ENCODE peak calls at places on chromosomes 4 and X, in ten cellular contexts. One of them, this sample, is unnamed.

GRCh38 chr4:17723648-17724047 is 57.8 kb downstream of the FAM184B start:
- DNase-seq in breast epithelium: no peak
- DNase-seq in hepatocyte: no peak
- DNase-seq in GF-D8: no peak
- DNase-seq in ACHN: no peak
- DNase-seq in head of caudate nucleus: no peak
- DNase-seq in dermis microvascular lymphatic vessel endothelial cell: no peak
- DNase-seq in Daoy: no peak
- DNase-seq in skeletal muscle cell: no peak
- DNase-seq in choroid plexus epithelial cell: no peak
- DNase-seq in this sample: no peak

GRCh38 chrX:104330966-104331365 is 76.2 kb upstream of the ESX1 start:
- DNase-seq in breast epithelium: no peak
- DNase-seq in hepatocyte: no peak
- DNase-seq in GF-D8: no peak
- DNase-seq in ACHN: peak
- DNase-seq in head of caudate nucleus: no peak
- DNase-seq in dermis microvascular lymphatic vessel endothelial cell: no peak
- DNase-seq in Daoy: peak
- DNase-seq in skeletal muscle cell: peak
- DNase-seq in choroid plexus epithelial cell: peak
- DNase-seq in this sample: no peak

GRCh38 chrX:150459168-150459567 is 96.1 kb downstream of the MAMLD1 start:
- DNase-seq in breast epithelium: no peak
- DNase-seq in hepatocyte: no peak
- DNase-seq in GF-D8: no peak
- DNase-seq in ACHN: no peak
- DNase-seq in head of caudate nucleus: no peak
- DNase-seq in dermis microvascular lymphatic vessel endothelial cell: no peak
- DNase-seq in Daoy: no peak
- DNase-seq in skeletal muscle cell: no peak
- DNase-seq in choroid plexus epithelial cell: no peak
- DNase-seq in this sample: no peak

GRCh38 chr4:163565228-163566040 is 70.9 kb downstream of the TMA16 start:
- DNase-seq in breast epithelium: no peak
- DNase-seq in hepatocyte: no peak
- DNase-seq in GF-D8: no peak
- DNase-seq in ACHN: no peak
- DNase-seq in head of caudate nucleus: no peak
- DNase-seq in dermis microvascular lymphatic vessel endothelial cell: no peak
- DNase-seq in Daoy: no peak
- DNase-seq in skeletal muscle cell: no peak
- DNase-seq in choroid plexus epithelial cell: no peak
- DNase-seq in this sample: no peak

GRCh38 chrX:51743179-51743957 is at the start of gene GSPT2:
- DNase-seq in breast epithelium: peak
- DNase-seq in hepatocyte: peak
- DNase-seq in GF-D8: no peak
- DNase-seq in ACHN: peak
- DNase-seq in head of caudate nucleus: peak
- DNase-seq in dermis microvascular lymphatic vessel endothelial cell: peak
- DNase-seq in Daoy: peak
- DNase-seq in skeletal muscle cell: peak
- DNase-seq in choroid plexus epithelial cell: peak
- DNase-seq in this sample: peak

GRCh38 chrX:56766554-56767412 is 37.7 kb downstream of the NBDY start:
- DNase-seq in breast epithelium: peak
- DNase-seq in hepatocyte: no peak
- DNase-seq in GF-D8: no peak
- DNase-seq in ACHN: no peak
- DNase-seq in head of caudate nucleus: no peak
- DNase-seq in dermis microvascular lymphatic vessel endothelial cell: no peak
- DNase-seq in Daoy: no peak
- DNase-seq in skeletal muscle cell: no peak
- DNase-seq in choroid plexus epithelial cell: peak
- DNase-seq in this sample: peak

GRCh38 chr4:165343353-165344191 is 16.1 kb downstream of the MSMO1 start:
- DNase-seq in breast epithelium: no peak
- DNase-seq in hepatocyte: peak
- DNase-seq in GF-D8: no peak
- DNase-seq in ACHN: peak
- DNase-seq in head of caudate nucleus: peak
- DNase-seq in dermis microvascular lymphatic vessel endothelial cell: peak
- DNase-seq in Daoy: no peak
- DNase-seq in skeletal muscle cell: no peak
- DNase-seq in choroid plexus epithelial cell: no peak
- DNase-seq in this sample: no peak

GRCh38 chr4:8783736-8784135 is 87.9 kb downstream of the HMX1 start:
- DNase-seq in breast epithelium: no peak
- DNase-seq in hepatocyte: no peak
- DNase-seq in GF-D8: no peak
- DNase-seq in ACHN: no peak
- DNase-seq in head of caudate nucleus: no peak
- DNase-seq in dermis microvascular lymphatic vessel endothelial cell: no peak
- DNase-seq in Daoy: no peak
- DNase-seq in skeletal muscle cell: no peak
- DNase-seq in choroid plexus epithelial cell: no peak
- DNase-seq in this sample: no peak

GRCh38 chrX:130393451-130394074 is 8.1 kb upstream of the GPR119 start:
- DNase-seq in breast epithelium: no peak
- DNase-seq in hepatocyte: peak
- DNase-seq in GF-D8: no peak
- DNase-seq in ACHN: peak
- DNase-seq in head of caudate nucleus: peak
- DNase-seq in dermis microvascular lymphatic vessel endothelial cell: peak
- DNase-seq in Daoy: peak
- DNase-seq in skeletal muscle cell: no peak
- DNase-seq in choroid plexus epithelial cell: peak
- DNase-seq in this sample: no peak

GRCh38 chr4:106695846-106696245 is 327.3 kb upstream of the GIMD1 start:
- DNase-seq in breast epithelium: no peak
- DNase-seq in hepatocyte: no peak
- DNase-seq in GF-D8: no peak
- DNase-seq in ACHN: no peak
- DNase-seq in head of caudate nucleus: no peak
- DNase-seq in dermis microvascular lymphatic vessel endothelial cell: no peak
- DNase-seq in Daoy: no peak
- DNase-seq in skeletal muscle cell: no peak
- DNase-seq in choroid plexus epithelial cell: no peak
- DNase-seq in this sample: no peak

This sample was measured in Peyer's patch.